ENCODE peak calls at places on chromosomes 3 and 15, in six cellular contexts. O is transverse colon, L is hepatic stellate cell, W is left cardiac atrium, D is SW 1271, B is Calu3. C is an unnamed sample.

GRCh38 chr3:140510303-140510861 is 167.5 kb upstream of the TRIM42 start:
- DNase-seq in O (no peak), L (no peak), W (no peak), D (no peak), B (no peak), C (no peak)

GRCh38 chr15:83694538-83694937 is 40.6 kb downstream of the ADAMTSL3 start:
- DNase-seq in O (no peak), L (no peak), W (no peak), D (no peak), B (no peak), C (no peak)

GRCh38 chr3:181868576-181868975 is 156.9 kb downstream of the SOX2 start:
- DNase-seq in O (no peak), L (no peak), W (no peak), D (no peak), B (no peak), C (no peak)

GRCh38 chr3:182792901-182793662 is at the start of gene ATP11B:
- DNase-seq in O (peak; percentile 85), L (peak; percentile 78), W (peak; percentile 67), D (peak; percentile 49), B (peak; percentile 90), C (peak; percentile 76)

GRCh38 chr3:5731100-5731499 is 543.6 kb downstream of the EDEM1 start:
- DNase-seq in O (no peak), L (no peak), W (no peak), D (no peak), B (no peak), C (no peak)

GRCh38 chr3:170003881-170004356 is 33.9 kb upstream of the GPR160 start:
- DNase-seq in O (no peak), L (no peak), W (no peak), D (no peak), B (no peak), C (no peak)

GRCh38 chr3:184300377-184300717 is 1.3 kb downstream of the PSMD2 start:
- DNase-seq in O (no peak), L (no peak), W (no peak), D (no peak), B (no peak), C (no peak)

GRCh38 chr15:89127054-89127702 is 38.9 kb downstream of the ABHD2 start:
- DNase-seq in O (no peak), L (no peak), W (no peak), D (no peak), B (no peak), C (no peak)

GRCh38 chr15:68578175-68578959 is 426 bp upstream of the CORO2B start:
- DNase-seq in O (peak; percentile 55), L (peak; percentile 68), W (peak; percentile 87), D (peak; percentile 47), B (peak; percentile 50), C (peak; percentile 37)

GRCh38 chr15:57551717-57552677 is 39.7 kb upstream of the MYZAP start:
- DNase-seq in O (no peak), L (peak; percentile 86), W (peak; percentile 64), D (peak; percentile 63), B (peak; percentile 78), C (no peak)

C was measured in CD4-positive, alpha-beta T cell.